ENCODE peak calls at places on chromosomes 6 and 20, in six cellular contexts. One of them, this sample, is unnamed.
A peak's percentile ranks its signal among the peaks of the same experiment; 100 is the strongest.

GRCh38 chr6:90110971-90111370 is 185.7 kb downstream of the BACH2 start:
- DNase-seq in esophagus muscularis mucosa: no peak
- DNase-seq in spleen: no peak
- DNase-seq in HCT116: no peak
- DNase-seq in vagina: no peak
- DNase-seq in prostate gland: no peak
- DNase-seq in this sample: no peak

GRCh38 chr6:145534986-145535385 is 200.3 kb downstream of the EPM2A start:
- DNase-seq in spleen: no peak
- DNase-seq in prostate gland: no peak
- DNase-seq in esophagus muscularis mucosa: no peak
- DNase-seq in HCT116: no peak
- DNase-seq in vagina: no peak
- DNase-seq in this sample: no peak

GRCh38 chr6:109034439-109035041 is 60.1 kb downstream of the SESN1 start:
- DNase-seq in esophagus muscularis mucosa: no peak
- DNase-seq in HCT116: no peak
- DNase-seq in vagina: no peak
- DNase-seq in spleen: no peak
- DNase-seq in prostate gland: peak; percentile 63
- DNase-seq in this sample: no peak

GRCh38 chr6:136969433-136969832 is 47.3 kb downstream of the SLC35D3 start:
- DNase-seq in spleen: no peak
- DNase-seq in vagina: no peak
- DNase-seq in esophagus muscularis mucosa: no peak
- DNase-seq in prostate gland: no peak
- DNase-seq in HCT116: no peak
- DNase-seq in this sample: no peak

GRCh38 chr20:6877633-6878032 is 110.1 kb downstream of the BMP2 start:
- DNase-seq in prostate gland: no peak
- DNase-seq in vagina: no peak
- DNase-seq in HCT116: no peak
- DNase-seq in esophagus muscularis mucosa: no peak
- DNase-seq in spleen: no peak
- DNase-seq in this sample: no peak

GRCh38 chr6:1724616-1725015 is 114.9 kb downstream of the FOXC1 start:
- DNase-seq in vagina: no peak
- DNase-seq in HCT116: peak; percentile 79
- DNase-seq in spleen: peak; percentile 86
- DNase-seq in esophagus muscularis mucosa: no peak
- DNase-seq in prostate gland: peak; percentile 35
- DNase-seq in this sample: no peak

GRCh38 chr6:127207591-127208120 is 59.0 kb upstream of the RNF146 start:
- DNase-seq in esophagus muscularis mucosa: no peak
- DNase-seq in prostate gland: no peak
- DNase-seq in spleen: no peak
- DNase-seq in vagina: no peak
- DNase-seq in HCT116: no peak
- DNase-seq in this sample: no peak

GRCh38 chr20:5557123-5557522 is 193.1 kb upstream of the SHLD1 start:
- DNase-seq in prostate gland: peak; percentile 16
- DNase-seq in vagina: no peak
- DNase-seq in HCT116: peak; percentile 13
- DNase-seq in spleen: no peak
- DNase-seq in esophagus muscularis mucosa: no peak
- DNase-seq in this sample: no peak

GRCh38 chr6:25959890-25960531 is 2.6 kb upstream of the TRIM38 start:
- DNase-seq in prostate gland: no peak
- DNase-seq in spleen: no peak
- DNase-seq in esophagus muscularis mucosa: peak; percentile 53
- DNase-seq in HCT116: no peak
- DNase-seq in vagina: no peak
- DNase-seq in this sample: no peak

GRCh38 chr20:58712116-58712822 is 19.7 kb downstream of the NPEPL1 start:
- DNase-seq in prostate gland: peak; percentile 3
- DNase-seq in spleen: no peak
- DNase-seq in esophagus muscularis mucosa: peak; percentile 60
- DNase-seq in vagina: peak; percentile 88
- DNase-seq in HCT116: no peak
- DNase-seq in this sample: peak; percentile 9

GRCh38 chr20:53657289-53657678 is 63.6 kb upstream of the ZNF217 start:
- DNase-seq in esophagus muscularis mucosa: no peak
- DNase-seq in prostate gland: no peak
- DNase-seq in vagina: no peak
- DNase-seq in HCT116: no peak
- DNase-seq in spleen: no peak
- DNase-seq in this sample: no peak

GRCh38 chr20:64041781-64042771 is 6.1 kb downstream of the C20orf204 start:
- DNase-seq in esophagus muscularis mucosa: no peak
- DNase-seq in prostate gland: no peak
- DNase-seq in HCT116: no peak
- DNase-seq in vagina: no peak
- DNase-seq in spleen: peak; percentile 83
- DNase-seq in this sample: no peak

GRCh38 chr6:116200619-116201249 is 53.1 kb downstream of the TSPYL4 start:
- DNase-seq in vagina: no peak
- DNase-seq in spleen: no peak
- DNase-seq in HCT116: no peak
- DNase-seq in prostate gland: no peak
- DNase-seq in esophagus muscularis mucosa: no peak
- DNase-seq in this sample: no peak

GRCh38 chr6:89562114-89562815 is 76.3 kb downstream of the LYRM2 start:
- DNase-seq in vagina: no peak
- DNase-seq in HCT116: no peak
- DNase-seq in prostate gland: no peak
- DNase-seq in spleen: no peak
- DNase-seq in esophagus muscularis mucosa: no peak
- DNase-seq in this sample: no peak

GRCh38 chr20:47438464-47439381 is 63.0 kb upstream of the NCOA3 start:
- DNase-seq in prostate gland: peak; percentile 37
- DNase-seq in spleen: peak; percentile 42
- DNase-seq in esophagus muscularis mucosa: no peak
- DNase-seq in vagina: no peak
- DNase-seq in HCT116: peak; percentile 33
- DNase-seq in this sample: peak; percentile 37

GRCh38 chr6:18055098-18055497 is 67.4 kb downstream of the NHLRC1 start:
- DNase-seq in vagina: no peak
- DNase-seq in esophagus muscularis mucosa: no peak
- DNase-seq in prostate gland: no peak
- DNase-seq in HCT116: no peak
- DNase-seq in spleen: no peak
- DNase-seq in this sample: no peak

GRCh38 chr6:134721095-134721400 is 228.9 kb downstream of the ALDH8A1 start:
- DNase-seq in HCT116: no peak
- DNase-seq in vagina: no peak
- DNase-seq in spleen: no peak
- DNase-seq in prostate gland: no peak
- DNase-seq in esophagus muscularis mucosa: no peak
- DNase-seq in this sample: no peak

GRCh38 chr6:17741507-17741906 is 34.8 kb upstream of the NUP153 start:
- DNase-seq in vagina: no peak
- DNase-seq in prostate gland: no peak
- DNase-seq in spleen: no peak
- DNase-seq in HCT116: no peak
- DNase-seq in esophagus muscularis mucosa: no peak
- DNase-seq in this sample: no peak

GRCh38 chr6:119501798-119502483 is 152.4 kb upstream of the MAN1A1 start:
- DNase-seq in spleen: no peak
- DNase-seq in HCT116: no peak
- DNase-seq in vagina: no peak
- DNase-seq in prostate gland: no peak
- DNase-seq in esophagus muscularis mucosa: no peak
- DNase-seq in this sample: no peak

GRCh38 chr6:162371133-162371532 is 356.4 kb downstream of the PRKN start:
- DNase-seq in esophagus muscularis mucosa: no peak
- DNase-seq in HCT116: no peak
- DNase-seq in spleen: no peak
- DNase-seq in prostate gland: no peak
- DNase-seq in vagina: no peak
- DNase-seq in this sample: no peak

GRCh38 chr20:63830821-63831593 is at the start of gene ZBTB46:
- DNase-seq in spleen: peak; percentile 85
- DNase-seq in vagina: no peak
- DNase-seq in prostate gland: peak; percentile 31
- DNase-seq in HCT116: no peak
- DNase-seq in esophagus muscularis mucosa: no peak
- DNase-seq in this sample: no peak

GRCh38 chr6:135322427-135323201 is 141.5 kb downstream of the MYB start:
- DNase-seq in vagina: no peak
- DNase-seq in HCT116: no peak
- DNase-seq in prostate gland: no peak
- DNase-seq in esophagus muscularis mucosa: no peak
- DNase-seq in spleen: no peak
- DNase-seq in this sample: no peak

DNA sequence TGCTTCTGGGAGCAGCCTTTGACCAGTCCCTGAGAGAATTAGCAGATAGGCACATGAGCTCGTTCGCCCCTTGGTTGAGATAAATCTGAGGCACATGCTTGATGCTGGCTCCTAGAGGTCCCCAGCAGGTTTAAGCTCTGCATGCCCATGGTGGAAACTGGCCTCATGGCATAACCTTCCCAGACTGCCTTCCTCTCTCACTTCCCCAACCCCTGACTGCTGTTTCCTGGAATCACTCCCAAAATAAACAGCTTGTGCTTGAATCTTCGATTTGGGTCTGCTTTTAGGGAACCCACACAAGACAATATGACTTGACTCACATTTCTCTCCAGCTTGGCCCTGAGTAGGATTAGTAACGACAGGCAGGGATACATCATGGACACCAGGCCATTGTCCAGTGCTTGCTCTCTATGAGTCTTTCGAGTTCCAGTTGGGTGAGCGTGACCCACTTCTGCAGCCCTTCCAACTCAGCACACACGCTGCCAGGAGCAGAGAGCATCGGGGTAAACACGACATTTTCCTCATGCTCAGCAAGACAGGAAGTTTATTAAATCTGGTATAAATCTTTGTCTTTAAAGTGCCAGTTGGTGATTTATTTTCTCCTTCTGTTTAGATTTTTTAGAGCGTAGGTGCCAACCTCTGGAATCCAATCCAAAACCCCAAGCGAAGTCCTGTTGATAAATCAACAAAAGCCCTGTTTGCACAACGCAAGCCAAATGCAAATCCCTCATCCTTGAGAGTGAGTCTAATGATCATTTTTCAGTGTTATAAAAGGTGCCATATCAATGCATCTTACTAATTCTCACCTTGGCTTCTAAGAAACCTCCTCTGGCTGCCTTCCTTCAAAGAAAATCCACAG is 135.0 kb downstream of the FOXA2 start:
- DNase-seq in spleen: no peak
- DNase-seq in prostate gland: peak; percentile 22
- DNase-seq in vagina: no peak
- DNase-seq in esophagus muscularis mucosa: no peak
- DNase-seq in HCT116: no peak
- DNase-seq in this sample: no peak
- TF ChIP-seq POLR2AphosphoS5 in spleen: no peak
- TF ChIP-seq POLR2AphosphoS5 in prostate gland: no peak
- TF ChIP-seq POLR2AphosphoS5 in vagina: no peak
- TF ChIP-seq POLR2AphosphoS5 in esophagus muscularis mucosa: no peak
- TF ChIP-seq POLR2AphosphoS5 in HCT116: no peak
- TF ChIP-seq POLR2AphosphoS5 in this sample: no peak

GRCh38 chr6:13288481-13288880 is 39.9 kb downstream of the TBC1D7 start:
- DNase-seq in spleen: no peak
- DNase-seq in vagina: no peak
- DNase-seq in esophagus muscularis mucosa: no peak
- DNase-seq in prostate gland: no peak
- DNase-seq in HCT116: no peak
- DNase-seq in this sample: no peak

GRCh38 chr6:13287104-13287503 is 41.2 kb downstream of the TBC1D7 start:
- DNase-seq in prostate gland: no peak
- DNase-seq in HCT116: no peak
- DNase-seq in esophagus muscularis mucosa: no peak
- DNase-seq in spleen: no peak
- DNase-seq in vagina: no peak
- DNase-seq in this sample: no peak

GRCh38 chr6:13290335-13290734 is 38.0 kb downstream of the TBC1D7 start:
- DNase-seq in prostate gland: no peak
- DNase-seq in esophagus muscularis mucosa: no peak
- DNase-seq in spleen: no peak
- DNase-seq in vagina: no peak
- DNase-seq in HCT116: no peak
- DNase-seq in this sample: no peak

GRCh38 chr6:13289789-13290318 is 38.5 kb downstream of the TBC1D7 start:
- DNase-seq in vagina: no peak
- DNase-seq in esophagus muscularis mucosa: no peak
- DNase-seq in prostate gland: no peak
- DNase-seq in spleen: no peak
- DNase-seq in HCT116: no peak
- DNase-seq in this sample: no peak

GRCh38 chr6:13288969-13289391 is 39.4 kb downstream of the TBC1D7 start:
- DNase-seq in esophagus muscularis mucosa: no peak
- DNase-seq in spleen: no peak
- DNase-seq in HCT116: no peak
- DNase-seq in prostate gland: no peak
- DNase-seq in vagina: no peak
- DNase-seq in this sample: no peak
- H3K27ac ChIP-seq in esophagus muscularis mucosa: no peak overlapping the region
- H3K27ac ChIP-seq in spleen: no peak overlapping the region
- H3K27ac ChIP-seq in HCT116: no peak overlapping the region
- H3K27ac ChIP-seq in prostate gland: no peak overlapping the region
- H3K27ac ChIP-seq in vagina: no peak overlapping the region
- H3K27ac ChIP-seq in this sample: no peak overlapping the region

DNA sequence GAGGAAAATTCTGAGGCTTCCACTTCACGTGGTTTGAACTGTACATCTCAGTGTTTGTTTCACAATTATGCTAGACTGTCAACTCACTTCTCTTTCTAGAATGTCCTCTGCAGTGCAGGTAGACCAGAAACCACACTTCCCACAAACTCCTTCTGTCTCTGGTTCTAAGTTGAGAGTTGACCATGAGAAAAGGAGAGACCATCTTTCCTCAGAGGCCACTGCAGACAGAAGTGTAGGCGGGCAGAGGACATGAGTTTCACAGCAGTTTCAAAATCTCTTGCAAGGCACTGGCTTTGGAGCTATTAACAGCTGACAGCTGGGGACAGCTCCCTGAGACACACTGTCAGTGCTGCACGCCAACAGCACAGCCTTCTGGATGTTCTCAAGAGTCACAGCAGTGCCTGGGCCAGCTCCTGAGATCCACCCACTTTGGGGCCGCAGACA is 55.4 kb upstream of the MOXD1 start:
- DNase-seq in esophagus muscularis mucosa: no peak
- DNase-seq in prostate gland: no peak
- DNase-seq in HCT116: no peak
- DNase-seq in vagina: no peak
- DNase-seq in spleen: no peak
- DNase-seq in this sample: no peak
- H3K36me3 ChIP-seq in esophagus muscularis mucosa: peaks cover 49% of the 10 kb centered on the region
- H3K36me3 ChIP-seq in prostate gland: no peaks in the 10 kb centered on the region
- H3K36me3 ChIP-seq in HCT116: no peaks in the 10 kb centered on the region
- H3K36me3 ChIP-seq in vagina: peaks cover 52% of the 10 kb centered on the region
- H3K36me3 ChIP-seq in spleen: peaks cover 100% of the 10 kb centered on the region
- H3K36me3 ChIP-seq in this sample: peaks cover 10% of the 10 kb centered on the region

GRCh38 chr6:7108196-7108963 is 619 bp downstream of the RREB1 start:
- DNase-seq in esophagus muscularis mucosa: no peak
- DNase-seq in spleen: peak; percentile 90
- DNase-seq in vagina: no peak
- DNase-seq in prostate gland: peak; percentile 45
- DNase-seq in HCT116: no peak
- DNase-seq in this sample: peak; percentile 35
- TF ChIP-seq POLR2AphosphoS5 in esophagus muscularis mucosa: no peak
- TF ChIP-seq POLR2AphosphoS5 in spleen: peak; percentile 48
- TF ChIP-seq POLR2AphosphoS5 in vagina: no peak
- TF ChIP-seq POLR2AphosphoS5 in prostate gland: no peak
- TF ChIP-seq POLR2AphosphoS5 in HCT116: no peak
- TF ChIP-seq POLR2AphosphoS5 in this sample: no peak